ENCODE peak calls at places on chromosomes 2 and 18, in nine cellular contexts. L, U, W, Y, R, P, D, X and A are unnamed samples.

GRCh38 chr18:42706618-42707017 is 408.9 kb downstream of the RIT2 start:
- DNase-seq in R (no peak), X (peak), W (no peak), D (no peak), P (peak), L (no peak), U (no peak), Y (peak), A (no peak)

GRCh38 chr2:137964066-137964858 is at the start of gene HNMT:
- DNase-seq in R (peak), L (no peak), X (peak), D (no peak), U (no peak), W (no peak), P (peak), Y (peak), A (peak)

GRCh38 chr18:40917096-40917495 is 1037.9 kb upstream of the PIK3C3 start:
- DNase-seq in X (no peak), L (no peak), U (no peak), D (no peak), Y (no peak), W (no peak), P (no peak), R (peak), A (no peak)

GRCh38 chr18:9453273-9453672 is 22.0 kb upstream of the RALBP1 start:
- DNase-seq in Y (no peak), U (no peak), X (no peak), D (no peak), P (no peak), R (no peak), W (no peak), L (no peak), A (no peak)

GRCh38 chr2:157304811-157305712 is 20.6 kb downstream of the ERMN start:
- DNase-seq in U (no peak), P (no peak), Y (peak), R (no peak), X (no peak), L (no peak), W (no peak), D (no peak), A (no peak)

GRCh38 chr2:96267159-96267971 is 1.3 kb downstream of the CIAO1 start:
- DNase-seq in D (no peak), Y (no peak), W (no peak), R (peak), X (no peak), P (peak), U (no peak), L (no peak), A (no peak)

GRCh38 chr2:241968417-241968816 is 98.9 kb downstream of the RTP5 start:
- DNase-seq in Y (no peak), P (no peak), D (no peak), R (no peak), U (no peak), W (no peak), L (no peak), X (no peak), A (no peak)

GRCh38 chr18:27860701-27861107 is 316.2 kb downstream of the CDH2 start:
- DNase-seq in D (no peak), R (peak), P (peak), Y (peak), X (no peak), L (no peak), W (no peak), U (no peak), A (no peak)

GRCh38 chr2:215028231-215028630 is 110.2 kb downstream of the ABCA12 start:
- DNase-seq in U (no peak), P (no peak), D (no peak), Y (peak), X (no peak), R (peak), W (no peak), L (no peak), A (no peak)

GRCh38 chr2:186887107-186888090 is 38.4 kb upstream of the ZSWIM2 start:
- DNase-seq in Y (no peak), U (peak), P (peak), L (no peak), X (no peak), R (peak), D (no peak), W (no peak), A (no peak)

GRCh38 chr18:33231474-33232317 is 208.8 kb downstream of the CCDC178 start:
- DNase-seq in R (peak), D (peak), L (no peak), P (peak), X (peak), U (peak), Y (peak), W (peak), A (peak)

GRCh38 chr2:3399829-3400228 is 20.3 kb downstream of the TRAPPC12 start:
- DNase-seq in R (no peak), X (no peak), L (no peak), P (peak), Y (no peak), D (no peak), U (no peak), W (no peak), A (peak)

GRCh38 chr2:96470636-96471035 is 34.5 kb downstream of the NEURL3 start:
- DNase-seq in R (peak), L (no peak), P (peak), W (no peak), X (no peak), Y (no peak), D (no peak), U (no peak), A (peak)

GRCh38 chr2:70697603-70698383 is 70.2 kb downstream of the ADD2 start:
- DNase-seq in W (no peak), Y (no peak), U (no peak), L (no peak), D (no peak), P (no peak), R (no peak), X (no peak), A (no peak)

GRCh38 chr2:69961496-69961895 is at the start of gene ASPRV1:
- DNase-seq in W (no peak), R (no peak), P (no peak), L (no peak), Y (no peak), D (no peak), U (no peak), X (no peak), A (no peak)

GRCh38 chr2:42652086-42652485 is 83.7 kb downstream of the MTA3 start:
- DNase-seq in D (no peak), L (no peak), P (no peak), U (no peak), Y (no peak), R (no peak), W (no peak), X (no peak), A (no peak)

GRCh38 chr2:204840504-204840903 is 295.2 kb downstream of the PARD3B start:
- DNase-seq in P (no peak), R (no peak), W (no peak), L (no peak), D (no peak), Y (no peak), U (no peak), X (no peak), A (no peak)

GRCh38 chr2:226115832-226116200 is 683.8 kb downstream of the IRS1 start:
- DNase-seq in X (no peak), U (no peak), D (no peak), P (no peak), Y (peak), L (no peak), R (no peak), W (no peak), A (no peak)

GRCh38 chr2:171824086-171824485 is 70.0 kb downstream of the SLC25A12 start:
- DNase-seq in P (no peak), L (no peak), R (peak), D (no peak), X (no peak), U (no peak), Y (no peak), W (no peak), A (no peak)

GRCh38 chr2:9712263-9712662 is 81.5 kb upstream of the YWHAQ start:
- DNase-seq in X (no peak), L (no peak), W (no peak), Y (no peak), U (no peak), R (no peak), D (no peak), P (no peak), A (no peak)

GRCh38 chr18:830315-830901 is 18.4 kb upstream of the YES1 start:
- DNase-seq in R (peak), L (no peak), X (no peak), D (peak), W (no peak), Y (peak), U (peak), P (peak), A (no peak)

GRCh38 chr2:30280596-30281434 is 49.5 kb downstream of the LBH start:
- DNase-seq in R (no peak), W (no peak), L (no peak), X (no peak), Y (no peak), U (no peak), P (peak), D (no peak), A (no peak)

GRCh38 chr2:206800501-206801416 is 35.4 kb downstream of the FASTKD2 start:
- DNase-seq in D (peak), R (peak), L (no peak), W (peak), U (peak), P (peak), X (peak), Y (peak), A (peak)

GRCh38 chr2:23496456-23496855 is 111.5 kb downstream of the KLHL29 start:
- DNase-seq in P (no peak), D (no peak), W (no peak), R (no peak), X (no peak), U (no peak), L (no peak), Y (no peak), A (no peak)

GRCh38 chr2:236073246-236073645 is 94.9 kb downstream of the GBX2 start:
- DNase-seq in Y (no peak), X (no peak), W (no peak), P (no peak), U (no peak), L (no peak), R (no peak), D (no peak), A (no peak)

GRCh38 chr2:239027431-239028252 is 179.8 kb downstream of the TWIST2 start:
- DNase-seq in U (no peak), R (peak), X (no peak), D (no peak), L (no peak), W (no peak), Y (no peak), P (no peak), A (no peak)

GRCh38 chr2:10305715-10306114 is 3.0 kb downstream of the HPCAL1 start:
- DNase-seq in D (no peak), U (no peak), R (no peak), W (no peak), Y (no peak), L (no peak), P (peak), X (no peak), A (no peak)

GRCh38 chr2:226405465-226405864 is 394.2 kb downstream of the IRS1 start:
- DNase-seq in D (no peak), X (no peak), U (no peak), R (no peak), W (no peak), Y (no peak), P (no peak), L (no peak), A (no peak)

GRCh38 chr2:108417254-108417653 is 31.8 kb upstream of the GCC2 start:
- DNase-seq in X (no peak), R (no peak), L (no peak), W (no peak), Y (no peak), U (no peak), D (no peak), P (peak), A (no peak)

GRCh38 chr18:78799382-78800089 is 180.1 kb upstream of the SALL3 start:
- DNase-seq in R (no peak), P (no peak), W (no peak), U (no peak), X (no peak), Y (no peak), D (no peak), L (no peak), A (no peak)

GRCh38 chr2:20665261-20666113 is 1.5 kb upstream of the GDF7 start:
- DNase-seq in Y (no peak), U (no peak), L (no peak), X (no peak), D (no peak), W (no peak), R (no peak), P (no peak), A (peak)

GRCh38 chr18:23307567-23308295 is 145.4 kb upstream of the RIOK3 start:
- DNase-seq in R (peak), X (no peak), W (no peak), P (peak), Y (peak), U (peak), D (no peak), L (no peak), A (no peak)

GRCh38 chr2:180180511-180180910 is 173.4 kb upstream of the CWC22 start:
- DNase-seq in L (no peak), D (no peak), W (no peak), R (no peak), X (no peak), U (no peak), P (no peak), Y (no peak), A (no peak)

GRCh38 chr2:69950241-69950640 is 11.2 kb downstream of the ASPRV1 start:
- DNase-seq in U (no peak), D (no peak), Y (no peak), W (no peak), P (no peak), L (no peak), R (no peak), X (no peak), A (no peak)

GRCh38 chr2:62302763-62303435 is 107.0 kb downstream of the B3GNT2 start:
- DNase-seq in L (no peak), X (no peak), U (no peak), R (no peak), P (no peak), Y (no peak), D (no peak), W (no peak), A (peak)

GRCh38 chr2:218152172-218152571 is 14.6 kb downstream of the CXCR1 start:
- DNase-seq in P (no peak), R (no peak), U (no peak), L (no peak), X (no peak), W (no peak), D (no peak), Y (no peak), A (no peak)